ENCODE peak calls at places on chromosomes 16 and 17, in seven cellular contexts. S is AG10803; M is left ventricle myocardium superior; T is COR-L47; H is HT1080; N is Calu3; W is stimulated activated CD4-positive, alpha-beta T cell treated with anti-CD3 and anti-CD28 coated beads, Interleukin-12 subunit alpha, Interleukin-12 subunit beta, amount 100 ng/mL, for 4 hours. X is an unnamed sample.

GRCh38 chr17:78484300-78485159 is 92.7 kb downstream of the DNAH17 start:
- DNase-seq in T (no peak), H (no peak), N (peak; percentile 65), W (peak; percentile 62), S (peak; percentile 19), M (peak; percentile 38), X (peak; percentile 64)

GRCh38 chr16:49838639-49839461 is 17.1 kb downstream of the ZNF423 start:
- DNase-seq in M (peak; percentile 46), W (no peak), S (no peak), T (no peak), H (no peak), N (no peak), X (no peak)

GRCh38 chr17:58328195-58329034 is at the start of gene TSPOAP1:
- DNase-seq in W (peak; percentile 90), H (no peak), N (no peak), S (no peak), T (no peak), M (peak; percentile 41), X (no peak)

GRCh38 chr17:80997471-80998387 is 6.1 kb downstream of the CHMP6 start:
- DNase-seq in W (no peak), T (no peak), S (no peak), H (peak; percentile 68), M (no peak), N (no peak), X (no peak)

GRCh38 chr16:77922355-77922754 is 100.0 kb upstream of the CLEC3A start:
- DNase-seq in H (no peak), N (no peak), S (no peak), M (no peak), T (no peak), W (no peak), X (no peak)

GRCh38 chr16:7408700-7409340 is 76.2 kb downstream of the RBFOX1 start:
- DNase-seq in M (no peak), W (no peak), T (no peak), S (no peak), N (no peak), H (no peak), X (no peak)

GRCh38 chr16:1494129-1494640 is 1.0 kb downstream of the TELO2 start:
- DNase-seq in M (peak; percentile 84), S (peak; percentile 80), H (peak; percentile 72), W (no peak), T (peak; percentile 29), N (no peak), X (no peak)

GRCh38 chr16:49575352-49576172 is 202.0 kb downstream of the C16orf78 start:
- DNase-seq in N (no peak), M (peak; percentile 52), S (no peak), T (no peak), W (no peak), H (peak; percentile 5), X (no peak)

GRCh38 chr17:75209061-75209460 is 3.6 kb downstream of the NUP85 start:
- DNase-seq in N (no peak), H (no peak), M (no peak), S (no peak), T (no peak), W (no peak), X (no peak)

GRCh38 chr16:1533443-1533951 is at the start of gene TMEM204:
- DNase-seq in T (no peak), S (peak; percentile 89), M (peak; percentile 87), W (no peak), N (no peak), H (peak; percentile 92), X (no peak)

GRCh38 chr16:55149622-55150021 is 174.4 kb upstream of the IRX6 start:
- DNase-seq in N (no peak), H (no peak), W (no peak), S (peak; percentile 47), M (no peak), T (no peak), X (no peak)

GRCh38 chr17:17626151-17626805 is 34.8 kb upstream of the PEMT start:
- DNase-seq in S (no peak), H (no peak), W (no peak), M (no peak), N (no peak), T (peak; percentile 64), X (peak; percentile 17)

GRCh38 chr16:79776243-79776884 is 175.8 kb upstream of the MAF start:
- DNase-seq in W (no peak), H (no peak), N (no peak), M (peak; percentile 59), T (no peak), S (peak; percentile 58), X (no peak)

GRCh38 chr17:77779711-77780539 is 178.6 kb upstream of the TNRC6C start:
- DNase-seq in S (peak; percentile 13), M (peak; percentile 63), N (no peak), H (peak; percentile 12), W (no peak), T (no peak), X (no peak)

GRCh38 chr17:42118545-42118944 is 2.6 kb downstream of the KAT2A start:
- DNase-seq in S (no peak), N (peak; percentile 75), M (no peak), W (peak; percentile 38), H (peak; percentile 30), T (peak; percentile 3), X (no peak)

GRCh38 chr16:11901091-11901490 is 14.7 kb downstream of the GSPT1 start:
- DNase-seq in T (no peak), H (peak; percentile 5), M (no peak), N (no peak), S (peak; percentile 24), W (no peak), X (no peak)

GRCh38 chr16:2783581-2784375 is 3.6 kb downstream of the PRSS33 start:
- DNase-seq in N (no peak), T (no peak), H (no peak), M (no peak), S (no peak), W (no peak), X (no peak)

GRCh38 chr17:75919611-75920010 is 14.9 kb upstream of the MRPL38 start:
- DNase-seq in H (no peak), W (no peak), S (no peak), T (no peak), N (no peak), M (peak; percentile 26), X (no peak)

GRCh38 chr17:44804301-44805061 is 25.6 kb downstream of the GJC1 start:
- DNase-seq in W (no peak), S (no peak), T (no peak), H (no peak), N (no peak), M (peak; percentile 72), X (no peak)

GRCh38 chr17:46002311-46002972 is 3.4 kb downstream of the STH start:
- DNase-seq in H (peak; percentile 71), T (peak; percentile 44), S (peak; percentile 48), W (peak; percentile 59), M (peak; percentile 61), N (peak; percentile 87), X (peak; percentile 61)

GRCh38 chr17:76271669-76272540 is 6.8 kb downstream of the UBALD2 start:
- DNase-seq in N (no peak), H (no peak), W (peak; percentile 80), T (no peak), S (no peak), M (no peak), X (no peak)

GRCh38 chr17:78935419-78936323 is 10.5 kb upstream of the TIMP2 start:
- DNase-seq in S (peak; percentile 97), M (peak; percentile 73), N (no peak), T (no peak), H (peak; percentile 94), W (no peak), X (no peak)

GRCh38 chr17:75684249-75684648 is 17.1 kb downstream of the SAP30BP start:
- DNase-seq in W (no peak), T (no peak), H (peak; percentile 60), S (no peak), N (peak; percentile 27), M (no peak), X (no peak)

GRCh38 chr16:47136101-47136820 is 7.5 kb downstream of the NETO2 start:
- DNase-seq in S (no peak), N (peak; percentile 22), W (no peak), T (no peak), H (peak; percentile 74), M (no peak), X (no peak)

GRCh38 chr16:24781256-24781655 is 51.8 kb downstream of the TNRC6A start:
- DNase-seq in S (no peak), N (no peak), M (no peak), W (no peak), H (no peak), T (no peak), X (no peak)

GRCh38 chr16:14334366-14335105 is 263.4 kb downstream of the MRTFB start:
- DNase-seq in N (no peak), H (no peak), T (no peak), W (no peak), S (peak; percentile 76), M (no peak), X (no peak)

GRCh38 chr16:57809843-57810196 is 7.5 kb upstream of the KIFC3 start:
- DNase-seq in M (no peak), S (no peak), H (no peak), N (no peak), W (no peak), T (no peak), X (no peak)

GRCh38 chr16:66069576-66069975 is 296.9 kb upstream of the CDH5 start:
- DNase-seq in N (no peak), T (no peak), M (no peak), S (no peak), H (no peak), W (no peak), X (no peak)

GRCh38 chr16:57800213-57801097 is 1.8 kb downstream of the KIFC3 start:
- DNase-seq in S (no peak), M (no peak), H (no peak), T (no peak), W (no peak), N (no peak), X (no peak)

GRCh38 chr17:16529906-16530305 is 37.9 kb upstream of the LRRC75A start:
- DNase-seq in N (no peak), T (no peak), H (no peak), M (no peak), W (no peak), S (no peak), X (no peak)

GRCh38 chr16:22192261-22193133 is 13.6 kb upstream of the EEF2K start:
- DNase-seq in M (peak; percentile 82), W (peak; percentile 54), H (peak; percentile 92), S (peak; percentile 95), T (no peak), N (peak; percentile 63), X (peak; percentile 58)

GRCh38 chr16:55643161-55643970 is 12.4 kb upstream of the SLC6A2 start:
- DNase-seq in H (peak; percentile 8), T (no peak), W (no peak), M (no peak), N (no peak), S (no peak), X (no peak)

GRCh38 chr16:53417011-53417410 is 17.3 kb upstream of the RBL2 start:
- DNase-seq in W (no peak), N (no peak), M (no peak), S (peak; percentile 77), T (no peak), H (no peak), X (no peak)

GRCh38 chr17:75535119-75535537 is 9.6 kb downstream of the LLGL2 start:
- DNase-seq in M (no peak), N (peak; percentile 68), W (peak; percentile 39), S (no peak), H (no peak), T (no peak), X (no peak)

GRCh38 chr16:30923554-30924085 is at the start of gene FBXL19:
- DNase-seq in W (no peak), T (no peak), S (no peak), N (no peak), M (peak; percentile 60), H (no peak), X (no peak)

X was measured in NCI-H774.